ENCODE peak calls at places on chromosome 10, in six cellular contexts. One of them, this sample, is unnamed.

GRCh38 chr10:90289037-90289436 is 568.8 kb downstream of the HTR7 start:
- DNase-seq in PC-3: peak; percentile 41
- DNase-seq in endothelial cell of umbilical vein: peak; percentile 52
- DNase-seq in fibroblast of lung: peak; percentile 60
- DNase-seq in H9: no peak
- DNase-seq in OCI-LY7: no peak
- DNase-seq in this sample: peak; percentile 51

GRCh38 chr10:46216003-46216634 is 70.7 kb upstream of the ANTXRL start:
- DNase-seq in PC-3: no peak
- DNase-seq in endothelial cell of umbilical vein: no peak
- DNase-seq in fibroblast of lung: no peak
- DNase-seq in H9: no peak
- DNase-seq in OCI-LY7: no peak
- DNase-seq in this sample: no peak

GRCh38 chr10:63197304-63198092 is 64.4 kb downstream of the NRBF2 start:
- DNase-seq in PC-3: no peak
- DNase-seq in endothelial cell of umbilical vein: no peak
- DNase-seq in fibroblast of lung: peak; percentile 90
- DNase-seq in H9: no peak
- DNase-seq in OCI-LY7: no peak
- DNase-seq in this sample: peak; percentile 89

GRCh38 chr10:126315471-126316177 is 72.7 kb downstream of the ADAM12 start:
- DNase-seq in PC-3: peak; percentile 25
- DNase-seq in endothelial cell of umbilical vein: no peak
- DNase-seq in fibroblast of lung: peak; percentile 94
- DNase-seq in H9: no peak
- DNase-seq in OCI-LY7: no peak
- DNase-seq in this sample: peak; percentile 94

GRCh38 chr10:86825366-86825765 is 68.9 kb downstream of the BMPR1A start:
- DNase-seq in PC-3: no peak
- DNase-seq in endothelial cell of umbilical vein: no peak
- DNase-seq in fibroblast of lung: no peak
- DNase-seq in H9: no peak
- DNase-seq in OCI-LY7: no peak
- DNase-seq in this sample: no peak

GRCh38 chr10:49398000-49398861 is 2.3 kb upstream of the DRGX start:
- DNase-seq in PC-3: peak; percentile 48
- DNase-seq in endothelial cell of umbilical vein: peak; percentile 32
- DNase-seq in fibroblast of lung: peak; percentile 35
- DNase-seq in H9: peak; percentile 76
- DNase-seq in OCI-LY7: no peak
- DNase-seq in this sample: peak; percentile 15

GRCh38 chr10:98314577-98315284 is 46.7 kb upstream of the LOXL4 start:
- DNase-seq in PC-3: peak; percentile 83
- DNase-seq in endothelial cell of umbilical vein: no peak
- DNase-seq in fibroblast of lung: no peak
- DNase-seq in H9: no peak
- DNase-seq in OCI-LY7: no peak
- DNase-seq in this sample: no peak

GRCh38 chr10:133351408-133352318 is 4.5 kb downstream of the PRAP1 start:
- DNase-seq in PC-3: no peak
- DNase-seq in endothelial cell of umbilical vein: no peak
- DNase-seq in fibroblast of lung: no peak
- DNase-seq in H9: no peak
- DNase-seq in OCI-LY7: no peak
- DNase-seq in this sample: no peak

GRCh38 chr10:132507467-132507955 is 30.1 kb upstream of the INPP5A start:
- DNase-seq in PC-3: no peak
- DNase-seq in endothelial cell of umbilical vein: no peak
- DNase-seq in fibroblast of lung: no peak
- DNase-seq in H9: peak; percentile 13
- DNase-seq in OCI-LY7: no peak
- DNase-seq in this sample: no peak

GRCh38 chr10:77768046-77768445 is 130.4 kb upstream of the KCNMA1 start:
- DNase-seq in PC-3: no peak
- DNase-seq in endothelial cell of umbilical vein: no peak
- DNase-seq in fibroblast of lung: no peak
- DNase-seq in H9: no peak
- DNase-seq in OCI-LY7: no peak
- DNase-seq in this sample: no peak

GRCh38 chr10:67785098-67785497 is 52.9 kb downstream of the DNAJC12 start:
- DNase-seq in PC-3: no peak
- DNase-seq in endothelial cell of umbilical vein: no peak
- DNase-seq in fibroblast of lung: no peak
- DNase-seq in H9: no peak
- DNase-seq in OCI-LY7: no peak
- DNase-seq in this sample: no peak

GRCh38 chr10:60331886-60332285 is 57.8 kb downstream of the ANK3 start:
- DNase-seq in PC-3: no peak
- DNase-seq in endothelial cell of umbilical vein: no peak
- DNase-seq in fibroblast of lung: no peak
- DNase-seq in H9: no peak
- DNase-seq in OCI-LY7: no peak
- DNase-seq in this sample: no peak

GRCh38 chr10:83492004-83492403 is 647.3 kb upstream of the GHITM start:
- DNase-seq in PC-3: no peak
- DNase-seq in endothelial cell of umbilical vein: no peak
- DNase-seq in fibroblast of lung: no peak
- DNase-seq in H9: no peak
- DNase-seq in OCI-LY7: no peak
- DNase-seq in this sample: no peak

GRCh38 chr10:79449181-79450146 is 4.0 kb upstream of the ZCCHC24 start:
- DNase-seq in PC-3: peak; percentile 88
- DNase-seq in endothelial cell of umbilical vein: no peak
- DNase-seq in fibroblast of lung: no peak
- DNase-seq in H9: no peak
- DNase-seq in OCI-LY7: no peak
- DNase-seq in this sample: no peak

GRCh38 chr10:76628801-76629200 is 1008.8 kb downstream of the KCNMA1 start:
- DNase-seq in PC-3: peak; percentile 97
- DNase-seq in endothelial cell of umbilical vein: no peak
- DNase-seq in fibroblast of lung: no peak
- DNase-seq in H9: no peak
- DNase-seq in OCI-LY7: no peak
- DNase-seq in this sample: no peak

GRCh38 chr10:54703086-54703485 is 97.9 kb downstream of the PCDH15 start:
- DNase-seq in PC-3: peak; percentile 45
- DNase-seq in endothelial cell of umbilical vein: no peak
- DNase-seq in fibroblast of lung: peak; percentile 20
- DNase-seq in H9: no peak
- DNase-seq in OCI-LY7: no peak
- DNase-seq in this sample: peak; percentile 7

DNA sequence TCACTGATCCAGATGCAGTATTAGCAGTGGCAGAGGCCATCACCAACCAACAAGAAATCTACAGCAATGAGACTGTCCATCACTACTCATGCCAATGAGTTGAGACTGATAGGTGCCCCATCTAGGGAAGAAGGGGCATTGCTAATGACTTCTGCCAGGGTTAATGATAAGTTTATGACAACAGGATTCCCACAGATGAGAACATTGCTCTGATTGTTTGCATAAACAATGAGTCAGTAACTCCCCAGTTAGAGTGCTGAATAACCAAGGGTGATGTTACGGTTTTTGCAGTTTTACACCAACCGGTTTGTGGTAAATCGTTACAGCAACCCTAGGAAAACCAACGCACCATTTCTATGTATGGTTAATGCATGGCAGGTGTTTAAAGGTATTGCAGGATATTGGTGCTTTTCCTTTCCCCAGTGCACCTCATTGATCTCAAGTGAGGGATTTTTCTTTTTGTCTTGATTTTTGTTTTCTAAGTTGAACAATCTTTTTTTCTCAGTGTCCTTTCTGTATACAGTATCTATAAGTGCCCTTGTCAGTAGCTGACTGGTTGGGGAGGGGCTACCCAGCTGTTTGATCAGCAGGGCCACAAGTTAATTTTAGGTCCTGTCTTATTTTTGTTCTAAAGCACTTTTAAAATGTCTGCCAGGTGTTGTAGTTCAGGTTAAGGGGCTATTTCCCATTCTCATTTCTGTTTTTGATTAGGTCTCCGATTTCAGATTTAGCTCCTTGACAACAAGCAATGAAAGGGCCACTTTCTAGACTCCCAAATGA is 3.9 kb upstream of the CSGALNACT2 start:
- DNase-seq in PC-3: peak; percentile 72
- DNase-seq in endothelial cell of umbilical vein: no peak
- DNase-seq in fibroblast of lung: no peak
- DNase-seq in H9: no peak
- DNase-seq in OCI-LY7: peak; percentile 73
- DNase-seq in this sample: no peak
- H2AFZ ChIP-seq in PC-3: no peak overlapping the region
- H2AFZ ChIP-seq in endothelial cell of umbilical vein: no peak overlapping the region
- H2AFZ ChIP-seq in fibroblast of lung: no peak overlapping the region
- H2AFZ ChIP-seq in H9: no peak overlapping the region
- H2AFZ ChIP-seq in OCI-LY7: no peak overlapping the region
- H2AFZ ChIP-seq in this sample: no peak overlapping the region

DNA sequence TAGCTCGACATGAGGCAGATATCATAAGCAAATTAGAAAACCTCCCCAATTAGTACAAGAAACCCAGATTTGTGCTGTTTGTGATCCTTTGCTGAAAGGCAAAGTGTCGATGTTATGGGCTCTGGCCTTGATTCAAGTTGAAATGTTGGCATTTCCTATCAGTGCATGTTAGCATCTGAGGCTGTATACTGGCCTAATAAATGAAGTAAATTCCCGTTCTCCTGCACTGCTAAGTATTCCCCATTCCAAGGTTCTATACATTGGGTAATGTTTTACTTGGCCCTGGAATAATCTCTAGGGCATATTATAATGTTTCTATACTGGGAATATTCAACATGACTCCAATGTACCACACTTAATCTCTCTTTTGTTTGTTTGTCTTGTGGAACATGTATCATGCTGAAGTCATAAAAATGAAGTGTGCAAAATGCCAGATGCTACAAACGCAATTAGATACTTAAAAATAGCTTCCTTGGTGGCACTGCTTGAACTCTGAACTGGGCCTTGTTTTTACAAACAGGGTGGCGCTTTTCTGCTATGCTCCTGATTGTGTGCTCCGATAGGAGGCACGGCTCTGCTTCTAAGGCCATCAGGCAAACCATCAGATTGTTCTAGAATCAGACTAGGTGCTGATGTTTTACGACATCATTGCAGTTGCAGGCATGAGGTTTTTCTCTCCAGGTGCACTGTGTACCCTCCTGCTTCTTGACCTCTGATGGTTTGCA is 156.7 kb upstream of the TCF7L2 start:
- DNase-seq in PC-3: peak; percentile 49
- DNase-seq in endothelial cell of umbilical vein: no peak
- DNase-seq in fibroblast of lung: peak; percentile 28
- DNase-seq in H9: no peak
- DNase-seq in OCI-LY7: no peak
- DNase-seq in this sample: peak; percentile 18
- H3K27ac ChIP-seq in PC-3: peak overlapping the region; percentile 7
- H3K27ac ChIP-seq in endothelial cell of umbilical vein: no peak overlapping the region
- H3K27ac ChIP-seq in fibroblast of lung: peak overlapping the region; percentile 5
- H3K27ac ChIP-seq in H9: no peak overlapping the region
- H3K27ac ChIP-seq in OCI-LY7: no peak overlapping the region
- H3K27ac ChIP-seq in this sample: no peak overlapping the region

GRCh38 chr10:1612910-1613309 is 124.4 kb downstream of the ADARB2 start:
- DNase-seq in PC-3: no peak
- DNase-seq in endothelial cell of umbilical vein: no peak
- DNase-seq in fibroblast of lung: no peak
- DNase-seq in H9: no peak
- DNase-seq in OCI-LY7: no peak
- DNase-seq in this sample: no peak

GRCh38 chr10:1610986-1611770 is 126.1 kb downstream of the ADARB2 start:
- DNase-seq in PC-3: no peak
- DNase-seq in endothelial cell of umbilical vein: no peak
- DNase-seq in fibroblast of lung: no peak
- DNase-seq in H9: peak; percentile 4
- DNase-seq in OCI-LY7: no peak
- DNase-seq in this sample: no peak

GRCh38 chr10:1609596-1609995 is 127.7 kb downstream of the ADARB2 start:
- DNase-seq in PC-3: no peak
- DNase-seq in endothelial cell of umbilical vein: no peak
- DNase-seq in fibroblast of lung: no peak
- DNase-seq in H9: peak; percentile 24
- DNase-seq in OCI-LY7: no peak
- DNase-seq in this sample: no peak

GRCh38 chr10:1609038-1609411 is 128.3 kb downstream of the ADARB2 start:
- DNase-seq in PC-3: no peak
- DNase-seq in endothelial cell of umbilical vein: no peak
- DNase-seq in fibroblast of lung: no peak
- DNase-seq in H9: no peak
- DNase-seq in OCI-LY7: no peak
- DNase-seq in this sample: no peak

GRCh38 chr10:1611936-1612550 is 125.3 kb downstream of the ADARB2 start:
- DNase-seq in PC-3: no peak
- DNase-seq in endothelial cell of umbilical vein: no peak
- DNase-seq in fibroblast of lung: no peak
- DNase-seq in H9: peak; percentile 54
- DNase-seq in OCI-LY7: no peak
- DNase-seq in this sample: no peak
- H2AFZ ChIP-seq in PC-3: no peak overlapping the region
- H2AFZ ChIP-seq in endothelial cell of umbilical vein: no peak overlapping the region
- H2AFZ ChIP-seq in fibroblast of lung: no peak overlapping the region
- H2AFZ ChIP-seq in H9: no peak overlapping the region
- H2AFZ ChIP-seq in OCI-LY7: no peak overlapping the region
- H2AFZ ChIP-seq in this sample: no peak overlapping the region

DNA sequence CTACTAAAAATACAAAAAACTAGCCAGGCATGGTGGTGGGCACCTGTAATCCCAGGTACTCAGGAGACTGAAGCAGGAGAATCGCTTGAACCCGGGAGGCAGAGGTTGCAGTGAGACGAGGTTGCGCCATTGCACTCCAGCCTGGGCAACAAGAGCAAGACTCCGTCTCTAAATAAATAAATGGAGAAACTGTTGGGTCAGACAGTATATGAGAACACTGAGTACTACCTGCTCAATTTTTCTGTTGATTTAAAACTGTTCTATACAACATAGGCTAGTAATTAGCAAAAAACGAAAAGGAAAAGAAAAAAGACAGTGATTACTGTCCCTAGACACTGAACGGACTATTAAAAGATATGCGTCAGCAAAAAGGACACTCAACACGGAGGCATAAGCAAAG is 26.7 kb downstream of the GFRA1 start:
- DNase-seq in PC-3: no peak
- DNase-seq in endothelial cell of umbilical vein: no peak
- DNase-seq in fibroblast of lung: no peak
- DNase-seq in H9: no peak
- DNase-seq in OCI-LY7: no peak
- DNase-seq in this sample: no peak
- H3K27ac ChIP-seq in PC-3: no peak overlapping the region
- H3K27ac ChIP-seq in endothelial cell of umbilical vein: no peak overlapping the region
- H3K27ac ChIP-seq in fibroblast of lung: no peak overlapping the region
- H3K27ac ChIP-seq in H9: no peak overlapping the region
- H3K27ac ChIP-seq in OCI-LY7: no peak overlapping the region
- H3K27ac ChIP-seq in this sample: no peak overlapping the region